ENCODE peak calls at places on chromosome 6, in four cellular contexts. One of them, this sample, is unnamed. For H3K27me3 and H3K4me1, the result is how much of the 10 kb centered on the place peaks cover.

GRCh38 chr6:68760486-68760885 is 125.4 kb downstream of the ADGRB3 start:
- DNase-seq in testis: no peak
- DNase-seq in prostate gland: no peak
- DNase-seq in suprapubic skin: no peak
- DNase-seq in this sample: no peak

GRCh38 chr6:35296931-35297330 is 687 bp upstream of the DEF6 start:
- DNase-seq in testis: no peak
- DNase-seq in prostate gland: no peak
- DNase-seq in suprapubic skin: no peak
- DNase-seq in this sample: no peak

GRCh38 chr6:13486679-13487121 is 700 bp downstream of the GFOD1 start:
- DNase-seq in testis: peak
- DNase-seq in prostate gland: peak
- DNase-seq in suprapubic skin: peak
- DNase-seq in this sample: peak

GRCh38 chr6:167680605-167681149 is 146.0 kb upstream of the AFDN start:
- DNase-seq in testis: no peak
- DNase-seq in prostate gland: no peak
- DNase-seq in suprapubic skin: no peak
- DNase-seq in this sample: no peak

GRCh38 chr6:90429713-90430112 is 133.1 kb upstream of the BACH2 start:
- DNase-seq in testis: no peak
- DNase-seq in prostate gland: no peak
- DNase-seq in suprapubic skin: no peak
- DNase-seq in this sample: no peak

GRCh38 chr6:208973-209372 is 83.3 kb upstream of the DUSP22 start:
- DNase-seq in testis: no peak
- DNase-seq in prostate gland: no peak
- DNase-seq in suprapubic skin: no peak
- DNase-seq in this sample: no peak

GRCh38 chr6:110367825-110368224 is 9.7 kb upstream of the METTL24 start:
- DNase-seq in testis: no peak
- DNase-seq in prostate gland: no peak
- DNase-seq in suprapubic skin: no peak
- DNase-seq in this sample: no peak

GRCh38 chr6:87979737-87980136 is 67.9 kb upstream of the SPACA1 start:
- DNase-seq in testis: no peak
- DNase-seq in prostate gland: no peak
- DNase-seq in suprapubic skin: no peak
- DNase-seq in this sample: no peak

GRCh38 chr6:57097596-57097995 is 7.6 kb downstream of the ZNF451 start:
- DNase-seq in testis: no peak
- DNase-seq in prostate gland: no peak
- DNase-seq in suprapubic skin: no peak
- DNase-seq in this sample: no peak

GRCh38 chr6:165684333-165684732 is 21.3 kb upstream of the PDE10A start:
- DNase-seq in testis: no peak
- DNase-seq in prostate gland: no peak
- DNase-seq in suprapubic skin: no peak
- DNase-seq in this sample: no peak

GRCh38 chr6:165685302-165685701 is 22.3 kb upstream of the PDE10A start:
- DNase-seq in testis: no peak
- DNase-seq in prostate gland: no peak
- DNase-seq in suprapubic skin: no peak
- DNase-seq in this sample: no peak

GRCh38 chr6:165689699-165690098 is 26.7 kb upstream of the PDE10A start:
- DNase-seq in testis: no peak
- DNase-seq in prostate gland: no peak
- DNase-seq in suprapubic skin: no peak
- DNase-seq in this sample: no peak

GRCh38 chr6:165692106-165692653 is 29.1 kb upstream of the PDE10A start:
- DNase-seq in testis: no peak
- DNase-seq in prostate gland: no peak
- DNase-seq in suprapubic skin: no peak
- DNase-seq in this sample: no peak

GRCh38 chr6:165686966-165687365 is 23.9 kb upstream of the PDE10A start:
- DNase-seq in testis: no peak
- DNase-seq in prostate gland: no peak
- DNase-seq in suprapubic skin: no peak
- DNase-seq in this sample: no peak
- H3K27me3 ChIP-seq in testis: under half
- H3K27me3 ChIP-seq in prostate gland: under half
- H3K27me3 ChIP-seq in suprapubic skin: under half
- H3K27me3 ChIP-seq in this sample: under half

GRCh38 chr6:78523622-78524021 is 343.7 kb upstream of the IRAK1BP1 start:
- DNase-seq in testis: no peak
- DNase-seq in prostate gland: no peak
- DNase-seq in suprapubic skin: no peak
- DNase-seq in this sample: no peak
- H3K4me1 ChIP-seq in testis: under half
- H3K4me1 ChIP-seq in prostate gland: under half
- H3K4me1 ChIP-seq in suprapubic skin: under half
- H3K4me1 ChIP-seq in this sample: under half

GRCh38 chr6:28742668-28743270 is 181.0 kb downstream of the TRIM27 start:
- DNase-seq in testis: peak
- DNase-seq in prostate gland: no peak
- DNase-seq in suprapubic skin: no peak
- DNase-seq in this sample: peak

GRCh38 chr6:28738396-28738765 is 185.4 kb downstream of the TRIM27 start:
- DNase-seq in testis: no peak
- DNase-seq in prostate gland: no peak
- DNase-seq in suprapubic skin: no peak
- DNase-seq in this sample: no peak

GRCh38 chr6:28737750-28738395 is 185.9 kb downstream of the TRIM27 start:
- DNase-seq in testis: no peak
- DNase-seq in prostate gland: no peak
- DNase-seq in suprapubic skin: no peak
- DNase-seq in this sample: no peak

GRCh38 chr6:28743271-28743789 is 180.5 kb downstream of the TRIM27 start:
- DNase-seq in testis: no peak
- DNase-seq in prostate gland: no peak
- DNase-seq in suprapubic skin: no peak
- DNase-seq in this sample: no peak

DNA sequence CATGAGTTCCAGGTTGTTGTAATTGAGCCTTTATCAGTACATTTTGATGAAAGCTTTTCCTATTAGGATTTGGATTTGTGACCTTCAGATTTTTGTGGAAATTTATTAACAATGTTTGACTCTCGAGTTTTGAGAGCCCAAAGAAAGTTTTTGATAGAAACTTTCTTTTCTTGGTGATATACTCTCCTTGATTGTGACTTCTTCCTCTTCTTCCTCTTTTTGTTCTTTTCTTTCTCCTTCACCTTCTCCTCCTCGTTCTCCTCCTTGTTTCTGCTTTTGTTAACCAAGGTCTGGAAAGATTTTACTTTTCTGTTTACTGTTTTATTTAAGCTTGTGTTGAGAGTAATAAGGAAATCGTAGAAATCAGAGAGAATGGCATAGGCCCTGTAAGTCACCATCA is 182.4 kb downstream of the TRIM27 start:
- DNase-seq in testis: no peak
- DNase-seq in prostate gland: no peak
- DNase-seq in suprapubic skin: no peak
- DNase-seq in this sample: no peak
- H3K27me3 ChIP-seq in testis: under half
- H3K27me3 ChIP-seq in prostate gland: under half
- H3K27me3 ChIP-seq in suprapubic skin: half or more
- H3K27me3 ChIP-seq in this sample: half or more

DNA sequence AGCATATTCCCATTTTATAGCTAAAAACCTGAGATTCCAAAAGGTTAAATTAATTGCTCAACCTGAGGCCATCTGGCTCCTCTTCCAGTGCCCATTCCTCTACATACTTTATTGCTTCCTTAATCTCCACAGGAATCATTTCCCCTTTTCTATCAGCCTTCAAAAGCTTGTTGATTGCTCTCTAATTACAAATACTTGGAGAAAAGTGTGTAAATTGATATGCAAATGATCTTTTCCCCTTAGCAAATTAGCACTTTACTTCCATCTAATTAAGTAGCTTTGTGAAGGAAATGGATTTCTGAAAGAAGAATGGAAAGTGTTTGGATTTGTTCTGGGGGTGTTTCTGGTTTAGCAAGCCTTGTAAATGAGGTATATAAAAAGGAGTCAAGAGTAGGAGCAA is 323.3 kb downstream of the GRIK2 start:
- DNase-seq in testis: no peak
- DNase-seq in prostate gland: no peak
- DNase-seq in suprapubic skin: no peak
- DNase-seq in this sample: no peak
- H3K4me1 ChIP-seq in testis: under half
- H3K4me1 ChIP-seq in prostate gland: under half
- H3K4me1 ChIP-seq in suprapubic skin: under half
- H3K4me1 ChIP-seq in this sample: under half

GRCh38 chr6:71621918-71622519 is 264.3 kb upstream of the RIMS1 start:
- DNase-seq in testis: no peak
- DNase-seq in prostate gland: no peak
- DNase-seq in suprapubic skin: no peak
- DNase-seq in this sample: no peak
- H3K27me3 ChIP-seq in testis: under half
- H3K27me3 ChIP-seq in prostate gland: under half
- H3K27me3 ChIP-seq in suprapubic skin: under half
- H3K27me3 ChIP-seq in this sample: under half

GRCh38 chr6:137699036-137699683 is 167.9 kb upstream of the TNFAIP3 start:
- DNase-seq in testis: no peak
- DNase-seq in prostate gland: no peak
- DNase-seq in suprapubic skin: no peak
- DNase-seq in this sample: no peak

GRCh38 chr6:137702791-137703424 is 164.2 kb upstream of the TNFAIP3 start:
- DNase-seq in testis: no peak
- DNase-seq in prostate gland: no peak
- DNase-seq in suprapubic skin: no peak
- DNase-seq in this sample: no peak

GRCh38 chr6:137704802-137705165 is 162.3 kb upstream of the TNFAIP3 start:
- DNase-seq in testis: peak
- DNase-seq in prostate gland: no peak
- DNase-seq in suprapubic skin: no peak
- DNase-seq in this sample: no peak

GRCh38 chr6:137700751-137701477 is 166.1 kb upstream of the TNFAIP3 start:
- DNase-seq in testis: no peak
- DNase-seq in prostate gland: no peak
- DNase-seq in suprapubic skin: no peak
- DNase-seq in this sample: no peak

DNA sequence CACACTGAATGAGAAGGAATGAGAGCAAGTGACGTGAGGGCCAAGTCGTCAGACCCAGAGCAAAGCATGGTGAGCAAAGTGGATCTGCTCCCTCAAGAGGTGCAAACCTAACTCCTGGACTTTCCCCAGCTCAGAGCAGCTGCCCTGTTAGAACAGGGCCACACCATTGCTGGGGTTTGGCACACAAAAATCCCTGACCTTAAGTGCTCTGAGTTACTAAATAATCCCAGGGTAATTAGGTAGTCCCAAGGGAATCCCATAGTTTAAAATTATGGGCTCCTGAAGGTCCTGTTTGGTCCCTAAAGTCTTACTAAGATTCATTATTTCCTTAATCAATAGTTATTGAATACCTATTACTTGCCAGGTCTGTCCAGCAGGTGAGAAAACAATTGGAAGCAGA is 165.1 kb upstream of the TNFAIP3 start:
- DNase-seq in testis: no peak
- DNase-seq in prostate gland: no peak
- DNase-seq in suprapubic skin: no peak
- DNase-seq in this sample: no peak
- H3K4me1 ChIP-seq in testis: under half
- H3K4me1 ChIP-seq in prostate gland: under half
- H3K4me1 ChIP-seq in suprapubic skin: under half
- H3K4me1 ChIP-seq in this sample: under half

This sample was measured in BE2C.